ENCODE peak calls at places on chromosome 10, in four cellular contexts. Z, I, U and N are unnamed samples.

GRCh38 chr10:130409931-130410330 is 273.7 kb downstream of the GLRX3 start:
- DNase-seq in I (no peak), Z (no peak), U (no peak), N (no peak)

GRCh38 chr10:108597031-108597430 is 1326.3 kb downstream of the XPNPEP1 start:
- DNase-seq in U (no peak), Z (no peak), I (no peak), N (no peak)

GRCh38 chr10:97608991-97609561 is 19.6 kb downstream of the C10orf62 start:
- DNase-seq in I (no peak), Z (no peak), U (no peak), N (no peak)

GRCh38 chr10:76975131-76975530 is 662.5 kb downstream of the KCNMA1 start:
- DNase-seq in U (no peak), Z (no peak), I (no peak), N (no peak)

GRCh38 chr10:9342865-9343450 is 1288.5 kb downstream of the GATA3 start:
- DNase-seq in U (no peak), I (no peak), Z (peak), N (no peak)

GRCh38 chr10:130403153-130403890 is 267.1 kb downstream of the GLRX3 start:
- DNase-seq in Z (no peak), U (no peak), I (no peak), N (no peak)

GRCh38 chr10:92407305-92408016 is 116.5 kb downstream of the MARCHF5 start:
- DNase-seq in U (no peak), I (no peak), Z (no peak), N (no peak)

GRCh38 chr10:51272580-51272979 is 198.3 kb downstream of the PRKG1 start:
- DNase-seq in Z (no peak), I (no peak), U (no peak), N (no peak)

GRCh38 chr10:84825330-84825729 is 496.9 kb downstream of the CCSER2 start:
- DNase-seq in U (no peak), I (no peak), Z (no peak), N (no peak)

GRCh38 chr10:133401500-133401899 is 7.5 kb downstream of the MTG1 start:
- DNase-seq in U (no peak), I (no peak), Z (no peak), N (no peak)

GRCh38 chr10:11573497-11573896 is 38.0 kb downstream of the USP6NL start:
- DNase-seq in Z (no peak), I (no peak), U (no peak), N (peak)

GRCh38 chr10:36559412-36559811 is 566.0 kb upstream of the ANKRD30A start:
- DNase-seq in Z (no peak), U (no peak), I (no peak), N (no peak)

GRCh38 chr10:43039629-43040481 is 37.0 kb upstream of the RET start:
- DNase-seq in Z (no peak), I (no peak), U (no peak), N (no peak)

GRCh38 chr10:73406863-73407262 is 7.0 kb downstream of the ANXA7 start:
- DNase-seq in U (no peak), Z (no peak), I (no peak), N (no peak)

GRCh38 chr10:121501796-121502195 is 96.4 kb downstream of the FGFR2 start:
- DNase-seq in U (no peak), I (no peak), Z (no peak), N (no peak)

GRCh38 chr10:102065561-102066420 is 642 bp downstream of the HPS6 start:
- DNase-seq in U (peak), Z (no peak), I (no peak), N (no peak)

GRCh38 chr10:69123306-69123746 is 652 bp upstream of the VPS26A start:
- DNase-seq in I (peak), Z (peak), U (peak), N (no peak)

GRCh38 chr10:53765311-53765710 is 992.7 kb upstream of the MBL2 start:
- DNase-seq in Z (no peak), U (no peak), I (no peak), N (no peak)

GRCh38 chr10:13658864-13659685 is 72.3 kb downstream of the PRPF18 start:
- DNase-seq in Z (no peak), I (no peak), U (no peak), N (no peak)

GRCh38 chr10:11685787-11686218 is 56.4 kb upstream of the ECHDC3 start:
- DNase-seq in Z (peak), I (peak), U (no peak), N (peak)

GRCh38 chr10:78640981-78641646 is 427.7 kb upstream of the ZMIZ1 start:
- DNase-seq in Z (no peak), U (no peak), I (no peak), N (no peak)

GRCh38 chr10:86753638-86754434 is 2.6 kb upstream of the BMPR1A start:
- DNase-seq in U (no peak), I (no peak), Z (no peak), N (no peak)

GRCh38 chr10:33055636-33056035 is 97.6 kb upstream of the ITGB1 start:
- DNase-seq in Z (no peak), U (no peak), I (no peak), N (no peak)

GRCh38 chr10:32367793-32368453 is 21.0 kb upstream of the EPC1 start:
- DNase-seq in U (peak), I (peak), Z (peak), N (no peak)

GRCh38 chr10:130770018-130770630 is 541.4 kb downstream of the TCERG1L start:
- DNase-seq in I (no peak), U (no peak), Z (no peak), N (no peak)

GRCh38 chr10:10745281-10745680 is 272.4 kb upstream of the CELF2 start:
- DNase-seq in Z (no peak), I (no peak), U (no peak), N (no peak)

GRCh38 chr10:76554478-76554877 is 1083.1 kb downstream of the KCNMA1 start:
- DNase-seq in U (no peak), I (no peak), Z (no peak), N (no peak)

GRCh38 chr10:86756511-86757109 is at the start of gene BMPR1A:
- DNase-seq in I (peak), U (peak), Z (no peak), N (no peak)

GRCh38 chr10:5748394-5748803 is 63.8 kb downstream of the TASOR2 start:
- DNase-seq in U (no peak), I (no peak), Z (peak), N (no peak)

GRCh38 chr10:130231211-130231850 is 95.1 kb downstream of the GLRX3 start:
- DNase-seq in U (no peak), Z (no peak), I (no peak), N (no peak)

GRCh38 chr10:110259317-110259716 is 45.4 kb downstream of the SMNDC1 start:
- DNase-seq in Z (no peak), U (no peak), I (no peak), N (no peak)

GRCh38 chr10:52752801-52753437 is 19.7 kb downstream of the MBL2 start:
- DNase-seq in I (no peak), U (no peak), Z (no peak), N (no peak)

GRCh38 chr10:86367339-86367951 is 850 bp upstream of the GRID1 start:
- DNase-seq in Z (no peak), I (no peak), U (peak), N (no peak)

GRCh38 chr10:111119637-111120036 is 42.8 kb downstream of the ADRA2A start:
- DNase-seq in I (no peak), Z (no peak), U (no peak), N (no peak)

GRCh38 chr10:93456480-93456879 is 25.7 kb downstream of the MYOF start:
- DNase-seq in Z (no peak), U (no peak), I (no peak), N (no peak)

GRCh38 chr10:93461807-93462178 is 20.3 kb downstream of the MYOF start:
- DNase-seq in U (no peak), Z (no peak), I (no peak), N (no peak)

GRCh38 chr10:93461124-93461806 is 20.9 kb downstream of the MYOF start:
- DNase-seq in I (no peak), U (no peak), Z (no peak), N (no peak)

GRCh38 chr10:93457511-93457910 is 24.6 kb downstream of the MYOF start:
- DNase-seq in U (no peak), I (no peak), Z (no peak), N (no peak)

DNA sequence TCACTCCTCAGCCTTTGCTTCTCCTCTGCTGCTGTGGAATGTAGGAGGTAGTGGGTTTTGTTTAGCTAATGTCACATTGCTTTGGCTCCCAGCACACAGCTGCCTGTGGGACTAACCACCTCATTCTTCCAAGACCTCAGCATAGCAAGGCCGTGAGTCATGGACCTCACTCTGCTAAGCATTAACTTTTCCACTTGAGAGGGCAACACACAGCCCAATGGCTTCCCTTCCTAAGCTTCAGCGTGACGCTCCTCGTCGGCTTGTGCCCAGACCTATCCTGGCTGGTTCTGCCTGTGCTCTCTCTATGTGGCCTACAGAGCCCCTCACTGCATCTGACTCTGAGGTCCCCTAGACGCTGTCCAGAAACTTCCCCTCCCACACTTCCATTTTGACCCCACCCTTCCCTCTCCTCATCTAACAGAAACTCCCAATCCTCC is 23.3 kb downstream of the MYOF start:
- DNase-seq in U (no peak), I (no peak), Z (peak), N (no peak)
- TF ChIP-seq NR2C2 in U (no peak), I (no peak), Z (no peak), N (no peak)

DNA sequence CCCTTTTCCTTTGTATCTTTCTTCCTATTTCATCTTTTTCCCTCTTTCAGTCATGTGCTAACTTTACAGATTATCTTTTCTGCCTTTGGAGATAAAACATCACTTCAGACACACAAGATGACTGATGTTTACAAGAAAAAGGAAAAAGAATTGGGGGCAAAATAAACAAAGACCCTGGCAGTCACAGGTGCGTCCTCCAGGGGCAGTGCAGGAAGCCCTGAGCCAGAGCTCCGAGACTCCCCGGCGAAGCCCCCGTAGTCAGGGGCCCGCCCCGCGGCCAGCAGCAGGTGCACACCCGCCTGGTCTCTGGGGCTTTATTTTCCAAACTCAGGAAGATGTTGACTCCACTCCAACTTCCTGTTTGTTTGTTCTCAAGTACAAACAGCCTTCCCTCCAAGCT is 10.2 kb downstream of the STK32C start:
- DNase-seq in I (no peak), Z (no peak), U (peak), N (no peak)
- TF ChIP-seq NR2C2 in I (no peak), Z (no peak), U (no peak), N (no peak)

DNA sequence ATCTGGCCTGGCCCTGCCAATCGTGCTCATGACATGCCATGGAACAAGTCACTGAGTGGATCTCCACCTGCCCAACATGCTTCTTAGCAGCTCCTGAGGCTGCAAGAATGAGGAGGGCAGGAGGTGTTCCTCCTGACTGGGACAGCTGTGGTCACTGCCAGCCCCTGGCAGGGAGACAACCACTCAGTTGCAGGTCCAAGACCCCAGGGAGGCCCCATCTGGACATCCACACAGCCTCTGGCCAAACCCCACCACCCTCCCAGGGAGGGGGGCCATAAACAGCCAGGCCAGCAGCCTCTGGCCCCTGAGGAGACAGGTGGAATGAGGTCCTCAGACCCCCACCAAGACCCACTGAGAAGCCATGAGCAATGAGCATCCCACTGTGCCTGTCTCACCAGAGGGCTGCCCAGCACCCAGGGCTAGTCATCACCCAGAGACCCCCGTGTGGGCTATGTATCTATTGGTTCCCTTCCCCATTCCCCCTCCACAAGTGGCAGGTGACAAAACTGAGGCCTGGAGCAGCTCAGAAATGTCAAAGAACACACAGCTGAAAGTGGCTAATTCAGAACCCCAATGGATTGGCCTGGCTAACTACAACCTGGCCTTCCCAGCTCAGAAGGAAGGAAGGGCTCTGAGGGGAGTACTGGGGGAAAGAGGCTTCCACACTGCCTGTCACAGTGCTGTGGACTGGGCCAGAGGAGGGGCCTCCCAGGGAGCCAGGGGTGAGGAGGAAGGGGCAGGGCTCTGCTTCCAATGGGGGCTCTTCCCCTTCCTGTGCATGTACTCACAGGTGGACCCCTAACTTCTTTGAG is 3.0 kb downstream of the GPRIN2 start:
- DNase-seq in Z (no peak), I (no peak), U (peak), N (no peak)
- TF ChIP-seq NR2C2 in Z (no peak), I (no peak), U (no peak), N (no peak)

GRCh38 chr10:71812016-71812912 is 38.8 kb downstream of the PSAP start:
- DNase-seq in Z (peak), U (peak), I (peak), N (no peak)
- TF ChIP-seq NR2C2 in Z (no peak), U (no peak), I (no peak), N (no peak)

GRCh38 chr10:61128196-61128595 is 184.2 kb upstream of the RHOBTB1 start:
- DNase-seq in I (no peak), Z (no peak), U (no peak), N (no peak)
- TF ChIP-seq NR2C2 in I (no peak), Z (no peak), U (no peak), N (no peak)